ENCODE peak calls at places on chromosomes 2 and 18, in four cellular contexts. S, Z, I and O are unnamed samples.

GRCh38 chr2:186695081-186695756 is 1.4 kb downstream of the FAM171B start:
- DNase-seq in S (no peak), I (peak; percentile 11), Z (no peak), O (no peak)

GRCh38 chr2:114610677-114611076 is 168.2 kb downstream of the DPP10 start:
- DNase-seq in Z (no peak), S (no peak), I (no peak), O (no peak)

GRCh38 chr2:144495227-144495933 is 24.5 kb downstream of the ZEB2 start:
- DNase-seq in S (no peak), I (no peak), Z (no peak), O (no peak)

GRCh38 chr18:32257073-32257780 is 67.4 kb downstream of the MEP1B start:
- DNase-seq in I (no peak), S (no peak), Z (no peak), O (no peak)

GRCh38 chr18:8423051-8423558 is 186.1 kb upstream of the RAB12 start:
- DNase-seq in S (no peak), I (no peak), Z (no peak), O (peak; percentile 57)

GRCh38 chr18:23650963-23651927 is 11.5 kb downstream of the ANKRD29 start:
- DNase-seq in Z (no peak), I (no peak), S (no peak), O (peak; percentile 66)

GRCh38 chr2:51194656-51195055 is 162.7 kb upstream of the NRXN1 start:
- DNase-seq in I (no peak), S (no peak), Z (no peak), O (no peak)

GRCh38 chr18:79857082-79857661 is 59.4 kb downstream of the KCNG2 start:
- DNase-seq in S (no peak), I (no peak), Z (no peak), O (peak; percentile 19)

GRCh38 chr2:12340164-12340563 is 376.6 kb upstream of the TRIB2 start:
- DNase-seq in I (no peak), S (no peak), Z (no peak), O (no peak)

GRCh38 chr2:121530210-121530562 is 494 bp upstream of the RNU4ATAC start:
- DNase-seq in I (peak; percentile 74), S (peak; percentile 52), Z (no peak), O (peak; percentile 87)

GRCh38 chr2:8679827-8680731 is 1.8 kb upstream of the ID2 start:
- DNase-seq in Z (no peak), I (no peak), S (no peak), O (peak; percentile 98)

GRCh38 chr2:207765541-207765940 is 4.2 kb downstream of the FZD5 start:
- DNase-seq in Z (peak; percentile 57), I (no peak), S (no peak), O (peak; percentile 92)

GRCh38 chr2:86254576-86255538 is 55.6 kb downstream of the MRPL35 start:
- DNase-seq in I (no peak), Z (no peak), S (no peak), O (no peak)

GRCh38 chr2:24540011-24540477 is 49.0 kb downstream of the NCOA1 start:
- DNase-seq in Z (no peak), I (peak; percentile 65), S (no peak), O (no peak)

DNA sequence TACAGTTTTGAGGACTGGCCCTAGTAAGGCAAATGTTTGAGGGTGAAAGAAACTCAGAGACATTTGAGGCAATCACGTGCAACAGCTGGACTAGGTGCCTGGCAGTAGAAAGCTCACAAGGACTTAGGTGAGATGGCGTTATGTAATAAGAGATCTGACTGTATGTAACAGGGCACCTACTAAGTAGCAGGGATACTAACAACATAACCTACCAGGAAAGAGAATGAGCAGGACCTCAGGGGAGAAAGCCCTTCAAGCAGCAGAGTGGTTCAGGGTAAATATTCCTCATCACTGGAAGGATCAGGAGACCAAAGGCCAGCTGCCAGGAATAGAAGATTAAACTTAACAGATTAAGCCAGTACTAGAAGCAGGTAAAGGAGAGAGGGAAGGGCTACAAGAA is 53.4 kb downstream of the ARHGAP15 start:
- DNase-seq in Z (no peak), S (no peak), I (no peak), O (no peak)
- TF ChIP-seq FOXK2 in Z (no peak), S (no peak), I (no peak), O (no peak)

DNA sequence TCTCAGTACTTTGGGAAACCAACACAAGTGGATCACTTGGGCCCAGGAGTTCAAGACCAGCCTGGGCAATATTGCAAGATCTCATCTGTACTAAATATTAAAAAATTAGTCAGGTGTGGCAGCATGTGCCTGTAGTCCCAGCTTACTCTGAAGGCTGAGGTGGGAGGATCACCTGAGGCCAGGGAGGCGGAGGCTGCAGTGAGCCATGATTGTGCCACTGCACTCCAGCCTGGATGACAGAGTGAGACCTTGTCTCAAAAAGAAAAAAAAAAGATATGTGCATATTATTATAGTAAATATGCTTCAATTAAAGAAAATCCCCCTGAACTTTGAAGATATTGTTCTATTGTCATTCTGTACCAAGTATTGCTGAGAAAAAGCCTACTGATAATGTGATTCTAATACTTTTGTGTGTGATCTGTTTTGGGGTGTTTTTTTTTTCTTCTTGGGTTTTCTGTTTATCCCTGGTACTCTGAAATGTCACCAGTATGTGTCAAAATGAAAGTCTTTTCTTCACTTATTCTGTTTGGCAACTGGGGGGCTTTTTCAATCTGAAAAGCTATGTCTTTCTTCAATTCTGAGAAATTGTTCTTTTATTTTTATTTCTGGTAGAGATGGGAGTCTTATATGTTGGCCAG is 13.2 kb downstream of the NEURL3 start:
- DNase-seq in I (no peak), Z (no peak), S (no peak), O (no peak)
- TF ChIP-seq FOXK2 in I (no peak), Z (no peak), S (no peak), O (no peak)

GRCh38 chr18:75916641-75916982 is 489.1 kb upstream of the SMIM21 start:
- DNase-seq in I (no peak), S (no peak), Z (no peak), O (no peak)

DNA sequence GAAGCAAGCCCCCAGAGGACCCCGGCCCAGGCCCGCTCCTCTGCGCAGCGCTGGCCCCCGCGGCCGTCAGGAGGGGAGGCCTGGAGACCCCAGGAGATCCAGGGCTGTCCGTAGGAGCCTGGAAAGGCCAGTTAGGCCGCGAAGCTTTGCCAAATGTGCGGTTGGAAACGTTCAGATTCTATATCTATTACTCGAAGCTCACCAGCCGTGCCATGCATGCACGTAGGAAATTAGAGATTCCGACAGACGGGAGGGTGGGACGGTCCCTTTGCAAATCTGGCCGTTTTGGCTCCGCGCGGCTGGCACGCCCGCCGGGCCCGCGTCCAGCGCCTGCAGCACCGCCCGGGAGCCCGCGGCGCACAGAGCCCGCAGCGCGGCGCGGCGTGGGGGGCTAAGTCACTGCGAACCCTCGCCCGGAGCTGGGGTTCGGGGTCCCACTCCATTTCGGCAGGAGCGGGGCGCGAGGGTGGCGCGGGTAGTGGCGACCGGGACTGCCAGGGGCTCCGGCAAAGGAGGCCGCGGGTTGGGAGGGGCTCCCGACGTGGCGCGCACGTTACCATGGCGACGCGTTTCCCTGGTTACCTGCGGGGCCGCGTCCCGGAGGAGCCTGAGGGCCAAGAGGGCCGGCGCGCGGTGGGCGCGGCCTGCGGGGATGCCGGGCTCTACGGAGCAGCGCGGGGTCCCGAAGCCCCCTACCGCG is 488.6 kb upstream of the SMIM21 start:
- DNase-seq in Z (peak; percentile 10), S (no peak), I (no peak), O (no peak)
- TF ChIP-seq FOXK2 in Z (no peak), S (no peak), I (no peak), O (no peak)

DNA sequence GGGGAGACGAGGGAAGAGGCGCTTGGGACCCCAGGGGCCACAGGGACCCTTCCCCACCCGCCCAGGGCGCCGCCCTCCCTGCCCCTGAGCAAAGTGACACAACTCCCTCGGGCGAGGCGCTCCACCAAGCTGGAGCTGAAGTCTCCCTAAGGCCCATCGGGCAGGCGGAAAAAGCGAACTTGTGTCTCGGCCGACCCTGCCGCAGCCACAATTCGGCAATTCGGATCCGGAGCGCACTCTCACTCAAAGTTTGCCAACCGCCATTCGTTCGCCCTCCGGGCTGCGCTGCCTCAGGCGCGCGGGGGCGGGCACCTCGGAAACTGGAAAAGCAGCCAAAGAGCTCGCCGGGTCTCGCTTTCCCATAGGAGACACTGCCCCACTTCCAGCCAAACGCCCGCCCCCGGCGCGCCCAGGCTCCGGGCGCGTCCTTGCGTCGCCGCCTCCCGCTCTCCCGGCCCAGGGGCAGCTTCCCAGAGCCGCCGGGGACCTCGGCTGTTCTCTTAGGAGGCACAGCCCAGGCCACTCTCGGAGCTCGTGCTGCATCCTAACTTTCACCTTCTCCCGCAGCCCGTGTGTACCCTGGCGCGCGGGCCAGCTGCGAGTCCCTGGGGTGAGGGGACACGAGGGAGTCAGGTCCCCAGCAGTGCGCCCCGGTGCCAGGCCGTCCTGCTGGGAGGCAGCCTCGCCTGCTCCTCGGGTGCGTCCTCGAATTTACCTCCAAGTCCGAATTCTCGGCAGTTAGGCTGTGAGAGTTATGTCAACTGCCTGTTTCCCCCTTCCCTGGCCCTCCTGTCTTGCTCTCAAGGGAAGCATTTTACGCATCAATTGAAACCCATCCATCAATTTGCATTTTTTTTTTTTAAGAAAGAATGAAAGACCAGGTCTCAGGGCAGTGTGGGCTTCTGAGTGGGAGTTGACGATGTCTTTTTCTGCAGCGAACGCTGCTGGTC is 1.4 kb upstream of the KCTD1 start:
- DNase-seq in S (no peak), I (peak; percentile 66), Z (no peak), O (peak; percentile 12)
- TF ChIP-seq FOXK2 in S (no peak), I (no peak), Z (no peak), O (no peak)